ENCODE peak calls at places on chromosome 15, in seven cellular contexts. One of them, this sample, is unnamed. For H3K36me3, the result is how much of the 10 kb centered on the place peaks cover.

GRCh38 chr15:38558714-38559059 is 5.9 kb downstream of the RASGRP1 start:
- DNase-seq in tibial nerve: no peak
- DNase-seq in IMR-90: peak
- DNase-seq in heart left ventricle: no peak
- DNase-seq in Peyer's patch: no peak
- DNase-seq in ovary: no peak
- DNase-seq in uterus: no peak
- DNase-seq in this sample: no peak

GRCh38 chr15:98952381-98952803 is 55.2 kb downstream of the PGPEP1L start:
- DNase-seq in heart left ventricle: no peak
- DNase-seq in tibial nerve: no peak
- DNase-seq in Peyer's patch: no peak
- DNase-seq in ovary: no peak
- DNase-seq in IMR-90: peak
- DNase-seq in uterus: no peak
- DNase-seq in this sample: peak

GRCh38 chr15:33148129-33148850 is 46.2 kb downstream of the FMN1 start:
- DNase-seq in IMR-90: no peak
- DNase-seq in uterus: no peak
- DNase-seq in ovary: no peak
- DNase-seq in heart left ventricle: no peak
- DNase-seq in Peyer's patch: no peak
- DNase-seq in tibial nerve: no peak
- DNase-seq in this sample: no peak

GRCh38 chr15:26628879-26629529 is 143.9 kb downstream of the GABRB3 start:
- DNase-seq in tibial nerve: no peak
- DNase-seq in Peyer's patch: peak
- DNase-seq in uterus: peak
- DNase-seq in heart left ventricle: peak
- DNase-seq in ovary: peak
- DNase-seq in IMR-90: peak
- DNase-seq in this sample: peak

GRCh38 chr15:64760056-64760455 is 15.3 kb downstream of the RBPMS2 start:
- DNase-seq in ovary: no peak
- DNase-seq in Peyer's patch: no peak
- DNase-seq in uterus: no peak
- DNase-seq in IMR-90: no peak
- DNase-seq in heart left ventricle: peak
- DNase-seq in tibial nerve: no peak
- DNase-seq in this sample: no peak

GRCh38 chr15:41263891-41264351 is 32.9 kb downstream of the CHP1 start:
- DNase-seq in Peyer's patch: no peak
- DNase-seq in tibial nerve: no peak
- DNase-seq in heart left ventricle: no peak
- DNase-seq in IMR-90: peak
- DNase-seq in uterus: no peak
- DNase-seq in ovary: no peak
- DNase-seq in this sample: no peak

GRCh38 chr15:96054606-96055005 is 275.9 kb upstream of the NR2F2 start:
- DNase-seq in IMR-90: peak
- DNase-seq in tibial nerve: no peak
- DNase-seq in ovary: no peak
- DNase-seq in heart left ventricle: no peak
- DNase-seq in uterus: no peak
- DNase-seq in Peyer's patch: no peak
- DNase-seq in this sample: no peak

GRCh38 chr15:35271371-35272043 is 186.4 kb upstream of the NANOGP8 start:
- DNase-seq in tibial nerve: no peak
- DNase-seq in Peyer's patch: no peak
- DNase-seq in uterus: no peak
- DNase-seq in heart left ventricle: no peak
- DNase-seq in IMR-90: peak
- DNase-seq in ovary: no peak
- DNase-seq in this sample: no peak

GRCh38 chr15:89089316-89090230 is 1.3 kb downstream of the ABHD2 start:
- DNase-seq in heart left ventricle: no peak
- DNase-seq in Peyer's patch: no peak
- DNase-seq in IMR-90: no peak
- DNase-seq in tibial nerve: no peak
- DNase-seq in ovary: no peak
- DNase-seq in uterus: no peak
- DNase-seq in this sample: peak

GRCh38 chr15:72365844-72366243 is 10.0 kb downstream of the HEXA start:
- DNase-seq in ovary: no peak
- DNase-seq in IMR-90: no peak
- DNase-seq in uterus: no peak
- DNase-seq in heart left ventricle: no peak
- DNase-seq in Peyer's patch: no peak
- DNase-seq in tibial nerve: no peak
- DNase-seq in this sample: no peak

GRCh38 chr15:95304116-95304873 is 1026.2 kb upstream of the NR2F2 start:
- DNase-seq in Peyer's patch: no peak
- DNase-seq in heart left ventricle: no peak
- DNase-seq in uterus: no peak
- DNase-seq in tibial nerve: peak
- DNase-seq in IMR-90: peak
- DNase-seq in ovary: no peak
- DNase-seq in this sample: no peak

GRCh38 chr15:68528891-68529290 is 49.9 kb upstream of the CORO2B start:
- DNase-seq in ovary: no peak
- DNase-seq in heart left ventricle: no peak
- DNase-seq in uterus: no peak
- DNase-seq in IMR-90: no peak
- DNase-seq in tibial nerve: no peak
- DNase-seq in Peyer's patch: no peak
- DNase-seq in this sample: no peak

GRCh38 chr15:66766282-66767228 is 64.5 kb downstream of the SMAD6 start:
- DNase-seq in IMR-90: peak
- DNase-seq in heart left ventricle: no peak
- DNase-seq in tibial nerve: no peak
- DNase-seq in Peyer's patch: peak
- DNase-seq in ovary: no peak
- DNase-seq in uterus: no peak
- DNase-seq in this sample: no peak

GRCh38 chr15:39455502-39455991 is 125.3 kb upstream of the THBS1 start:
- DNase-seq in ovary: no peak
- DNase-seq in heart left ventricle: no peak
- DNase-seq in tibial nerve: no peak
- DNase-seq in uterus: no peak
- DNase-seq in IMR-90: peak
- DNase-seq in Peyer's patch: no peak
- DNase-seq in this sample: no peak

GRCh38 chr15:78203346-78204225 is 30.8 kb downstream of the ACSBG1 start:
- DNase-seq in ovary: no peak
- DNase-seq in heart left ventricle: peak
- DNase-seq in IMR-90: no peak
- DNase-seq in Peyer's patch: no peak
- DNase-seq in tibial nerve: no peak
- DNase-seq in uterus: no peak
- DNase-seq in this sample: no peak

GRCh38 chr15:99447497-99448371 is 118.0 kb upstream of the MEF2A start:
- DNase-seq in heart left ventricle: no peak
- DNase-seq in Peyer's patch: peak
- DNase-seq in uterus: peak
- DNase-seq in ovary: peak
- DNase-seq in tibial nerve: no peak
- DNase-seq in IMR-90: no peak
- DNase-seq in this sample: no peak

GRCh38 chr15:59528965-59529402 is 82.6 kb upstream of the GCNT3 start:
- DNase-seq in uterus: peak
- DNase-seq in IMR-90: peak
- DNase-seq in heart left ventricle: peak
- DNase-seq in tibial nerve: peak
- DNase-seq in ovary: peak
- DNase-seq in Peyer's patch: peak
- DNase-seq in this sample: peak

GRCh38 chr15:52228928-52229327 is 37.7 kb upstream of the GNB5 start:
- DNase-seq in IMR-90: no peak
- DNase-seq in tibial nerve: no peak
- DNase-seq in Peyer's patch: peak
- DNase-seq in heart left ventricle: no peak
- DNase-seq in uterus: no peak
- DNase-seq in ovary: no peak
- DNase-seq in this sample: peak

GRCh38 chr15:28114721-28115622 is 15.9 kb upstream of the OCA2 start:
- DNase-seq in IMR-90: peak
- DNase-seq in uterus: no peak
- DNase-seq in heart left ventricle: peak
- DNase-seq in tibial nerve: no peak
- DNase-seq in Peyer's patch: no peak
- DNase-seq in ovary: peak
- DNase-seq in this sample: no peak

GRCh38 chr15:35748105-35748504 is 202.1 kb upstream of the DPH6 start:
- DNase-seq in uterus: no peak
- DNase-seq in tibial nerve: no peak
- DNase-seq in ovary: no peak
- DNase-seq in IMR-90: no peak
- DNase-seq in heart left ventricle: no peak
- DNase-seq in Peyer's patch: no peak
- DNase-seq in this sample: no peak

GRCh38 chr15:66089049-66089448 is 164.5 kb downstream of the MEGF11 start:
- DNase-seq in Peyer's patch: no peak
- DNase-seq in ovary: peak
- DNase-seq in uterus: peak
- DNase-seq in tibial nerve: no peak
- DNase-seq in heart left ventricle: peak
- DNase-seq in IMR-90: no peak
- DNase-seq in this sample: no peak

GRCh38 chr15:64232400-64232799 is 69.6 kb upstream of the PPIB start:
- DNase-seq in Peyer's patch: no peak
- DNase-seq in IMR-90: peak
- DNase-seq in tibial nerve: no peak
- DNase-seq in uterus: no peak
- DNase-seq in heart left ventricle: no peak
- DNase-seq in ovary: no peak
- DNase-seq in this sample: no peak

GRCh38 chr15:40500584-40501330 is 30.0 kb downstream of the CHST14 start:
- DNase-seq in tibial nerve: no peak
- DNase-seq in heart left ventricle: no peak
- DNase-seq in IMR-90: peak
- DNase-seq in ovary: no peak
- DNase-seq in Peyer's patch: no peak
- DNase-seq in uterus: no peak
- DNase-seq in this sample: no peak

GRCh38 chr15:92932946-92933649 is 33.0 kb downstream of the CHD2 start:
- DNase-seq in uterus: no peak
- DNase-seq in Peyer's patch: no peak
- DNase-seq in heart left ventricle: no peak
- DNase-seq in tibial nerve: no peak
- DNase-seq in IMR-90: no peak
- DNase-seq in ovary: no peak
- DNase-seq in this sample: no peak
- H3K36me3 ChIP-seq in uterus: under half
- H3K36me3 ChIP-seq in Peyer's patch: under half
- H3K36me3 ChIP-seq in heart left ventricle: half or more
- H3K36me3 ChIP-seq in tibial nerve: under half
- H3K36me3 ChIP-seq in IMR-90: half or more
- H3K36me3 ChIP-seq in ovary: under half
- H3K36me3 ChIP-seq in this sample: under half

GRCh38 chr15:45200001-45200798 is 12.4 kb upstream of the SHF start:
- DNase-seq in Peyer's patch: peak
- DNase-seq in uterus: peak
- DNase-seq in ovary: peak
- DNase-seq in heart left ventricle: peak
- DNase-seq in tibial nerve: peak
- DNase-seq in IMR-90: peak
- DNase-seq in this sample: peak
- TF ChIP-seq POLR2A in Peyer's patch: peak
- TF ChIP-seq POLR2A in uterus: peak
- TF ChIP-seq POLR2A in ovary: peak
- TF ChIP-seq POLR2A in heart left ventricle: no peak
- TF ChIP-seq POLR2A in tibial nerve: peak
- TF ChIP-seq POLR2A in IMR-90: peak
- TF ChIP-seq POLR2A in this sample: peak

GRCh38 chr15:61943992-61944391 is 116.3 kb downstream of the VPS13C start:
- DNase-seq in uterus: no peak
- DNase-seq in IMR-90: no peak
- DNase-seq in tibial nerve: no peak
- DNase-seq in heart left ventricle: no peak
- DNase-seq in ovary: no peak
- DNase-seq in Peyer's patch: no peak
- DNase-seq in this sample: no peak
- H3K36me3 ChIP-seq in uterus: under half
- H3K36me3 ChIP-seq in IMR-90: under half
- H3K36me3 ChIP-seq in tibial nerve: under half
- H3K36me3 ChIP-seq in heart left ventricle: half or more
- H3K36me3 ChIP-seq in ovary: under half
- H3K36me3 ChIP-seq in Peyer's patch: under half
- H3K36me3 ChIP-seq in this sample: under half

GRCh38 chr15:75927601-75928000 is 23.9 kb downstream of the FBXO22 start:
- DNase-seq in ovary: no peak
- DNase-seq in IMR-90: no peak
- DNase-seq in Peyer's patch: no peak
- DNase-seq in uterus: no peak
- DNase-seq in tibial nerve: no peak
- DNase-seq in heart left ventricle: no peak
- DNase-seq in this sample: no peak

GRCh38 chr15:75925440-75925839 is 21.8 kb downstream of the FBXO22 start:
- DNase-seq in uterus: no peak
- DNase-seq in Peyer's patch: no peak
- DNase-seq in ovary: no peak
- DNase-seq in IMR-90: no peak
- DNase-seq in tibial nerve: no peak
- DNase-seq in heart left ventricle: no peak
- DNase-seq in this sample: no peak

GRCh38 chr15:75930866-75931265 is 27.2 kb downstream of the FBXO22 start:
- DNase-seq in Peyer's patch: no peak
- DNase-seq in ovary: no peak
- DNase-seq in uterus: no peak
- DNase-seq in IMR-90: no peak
- DNase-seq in tibial nerve: no peak
- DNase-seq in heart left ventricle: no peak
- DNase-seq in this sample: no peak

GRCh38 chr15:75929799-75930565 is 26.3 kb downstream of the FBXO22 start:
- DNase-seq in heart left ventricle: no peak
- DNase-seq in tibial nerve: no peak
- DNase-seq in ovary: no peak
- DNase-seq in IMR-90: no peak
- DNase-seq in uterus: no peak
- DNase-seq in Peyer's patch: no peak
- DNase-seq in this sample: no peak

GRCh38 chr15:75928680-75929608 is 25.3 kb downstream of the FBXO22 start:
- DNase-seq in IMR-90: peak
- DNase-seq in Peyer's patch: no peak
- DNase-seq in ovary: no peak
- DNase-seq in heart left ventricle: no peak
- DNase-seq in uterus: no peak
- DNase-seq in tibial nerve: no peak
- DNase-seq in this sample: peak
- TF ChIP-seq POLR2A in IMR-90: no peak
- TF ChIP-seq POLR2A in Peyer's patch: no peak
- TF ChIP-seq POLR2A in ovary: no peak
- TF ChIP-seq POLR2A in heart left ventricle: no peak
- TF ChIP-seq POLR2A in uterus: no peak
- TF ChIP-seq POLR2A in tibial nerve: no peak
- TF ChIP-seq POLR2A in this sample: no peak

This sample was measured in body of pancreas.